ENCODE peak calls at places on chromosomes 2 and 18, in ten cellular contexts. I is PC-3, W is DND-41, O is IMR-90, C is cardiac muscle cell, L is psoas muscle, Q is thyroid gland, F is lung, J is stomach, N is spleen. M is an unnamed sample.
A peak's percentile ranks its signal among the peaks of the same experiment; 100 is the strongest.

GRCh38 chr2:228541794-228542193 is 360.3 kb upstream of the SPHKAP start:
- DNase-seq in I (peak; percentile 86), W (no peak), O (peak; percentile 16), C (no peak), L (no peak), Q (no peak), F (no peak), J (no peak), N (no peak), M (no peak)

GRCh38 chr2:116117845-116118244 is 1675.4 kb downstream of the DPP10 start:
- DNase-seq in I (no peak), W (no peak), O (no peak), C (no peak), L (no peak), Q (no peak), F (no peak), J (no peak), N (no peak), M (no peak)

GRCh38 chr2:174051741-174052638 is 86.8 kb upstream of the SP3 start:
- DNase-seq in I (peak; percentile 86), W (no peak), O (peak; percentile 83), C (peak; percentile 82), L (no peak), Q (no peak), F (no peak), J (peak; percentile 57), N (no peak), M (no peak)

GRCh38 chr2:165008916-165009315 is 53.6 kb upstream of the SLC38A11 start:
- DNase-seq in I (peak; percentile 49), W (no peak), O (no peak), C (no peak), L (no peak), Q (no peak), F (no peak), J (no peak), N (no peak), M (no peak)

GRCh38 chr2:86223682-86224560 is 24.7 kb downstream of the MRPL35 start:
- DNase-seq in I (no peak), W (no peak), O (peak; percentile 59), C (peak; percentile 26), L (no peak), Q (no peak), F (no peak), J (no peak), N (no peak), M (no peak)

GRCh38 chr2:100935372-100935752 is 66.7 kb upstream of the RPL31 start:
- DNase-seq in I (no peak), W (no peak), O (peak; percentile 87), C (no peak), L (no peak), Q (no peak), F (no peak), J (no peak), N (no peak), M (no peak)

GRCh38 chr2:95082479-95082878 is 39.1 kb downstream of the MRPS5 start:
- DNase-seq in I (peak; percentile 29), W (no peak), O (no peak), C (no peak), L (no peak), Q (no peak), F (no peak), J (no peak), N (no peak), M (no peak)

GRCh38 chr2:128410758-128411215 is 92.1 kb upstream of the HS6ST1 start:
- DNase-seq in I (no peak), W (peak; percentile 3), O (no peak), C (no peak), L (no peak), Q (no peak), F (peak; percentile 14), J (no peak), N (peak; percentile 25), M (no peak)

GRCh38 chr18:9022397-9023170 is 79.9 kb upstream of the NDUFV2 start:
- DNase-seq in I (peak; percentile 57), W (no peak), O (no peak), C (peak; percentile 27), L (no peak), Q (no peak), F (no peak), J (no peak), N (no peak), M (no peak)

GRCh38 chr2:226619707-226620106 is 179.9 kb downstream of the IRS1 start:
- DNase-seq in I (no peak), W (no peak), O (no peak), C (no peak), L (no peak), Q (no peak), F (no peak), J (no peak), N (no peak), M (no peak)

GRCh38 chr2:52874706-52875105 is 892.9 kb upstream of the CHAC2 start:
- DNase-seq in I (peak; percentile 19), W (no peak), O (no peak), C (no peak), L (no peak), Q (no peak), F (no peak), J (no peak), N (no peak), M (no peak)

GRCh38 chr2:231058761-231059550 is 2.3 kb downstream of the PSMD1 start:
- DNase-seq in I (peak; percentile 25), W (no peak), O (peak; percentile 22), C (peak; percentile 13), L (no peak), Q (no peak), F (no peak), J (no peak), N (no peak), M (no peak)

GRCh38 chr2:62352031-62352430 is 154.0 kb downstream of the TMEM17 start:
- DNase-seq in I (no peak), W (no peak), O (no peak), C (no peak), L (no peak), Q (no peak), F (no peak), J (no peak), N (no peak), M (no peak)

GRCh38 chr2:65869286-65869685 is 436.9 kb upstream of the SPRED2 start:
- DNase-seq in I (no peak), W (no peak), O (no peak), C (no peak), L (no peak), Q (no peak), F (no peak), J (no peak), N (no peak), M (no peak)

GRCh38 chr2:134019871-134020270 is 234.0 kb upstream of the MGAT5 start:
- DNase-seq in I (no peak), W (no peak), O (no peak), C (no peak), L (no peak), Q (no peak), F (no peak), J (no peak), N (no peak), M (no peak)

DNA sequence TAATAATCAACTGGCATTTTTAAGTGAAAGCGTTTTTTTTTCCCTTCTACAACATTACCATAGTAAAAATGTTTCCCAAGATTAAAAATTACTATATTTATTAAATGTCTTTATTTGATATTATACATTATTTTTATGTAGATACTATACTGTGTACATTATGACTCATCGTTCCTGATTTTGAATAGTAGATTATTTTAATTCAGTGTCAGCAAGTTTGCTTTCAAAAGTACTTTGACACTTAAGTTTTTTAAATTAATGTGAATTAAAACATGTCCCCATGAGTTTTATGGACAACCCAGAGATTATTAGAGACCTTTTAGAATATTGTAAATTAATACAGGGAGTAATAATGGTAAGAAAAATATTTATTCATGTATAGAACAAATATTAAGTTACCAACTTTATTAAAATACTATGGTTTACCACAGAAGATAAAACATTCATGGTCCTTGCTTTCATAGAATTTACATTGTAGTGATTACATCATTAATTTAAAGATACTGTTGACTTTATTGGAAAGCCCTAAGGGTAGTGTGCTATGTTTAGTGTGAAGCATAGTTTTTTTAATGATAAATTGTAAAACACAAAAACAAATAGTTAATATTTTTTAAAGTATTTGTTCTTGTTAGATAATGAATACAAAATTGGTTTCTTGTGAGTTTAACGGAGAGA is 21.9 kb downstream of the DYNC1I2 start:
- DNase-seq in I (peak; percentile 22), W (no peak), O (no peak), C (no peak), L (no peak), Q (no peak), F (no peak), J (no peak), N (no peak), M (no peak)
- H3K27ac ChIP-seq in I (peak overlapping the region; percentile 24), W (no peak overlapping the region), O (no peak overlapping the region), C (no peak overlapping the region), L (no peak overlapping the region), Q (no peak overlapping the region), F (no peak overlapping the region), J (no peak overlapping the region), N (no peak overlapping the region), M (peak overlapping the region; percentile 59)

GRCh38 chr2:3807853-3808252 is 104.5 kb downstream of the DCDC2C start:
- DNase-seq in I (peak; percentile 48), W (no peak), O (peak; percentile 78), C (peak; percentile 67), L (no peak), Q (no peak), F (no peak), J (no peak), N (no peak), M (no peak)

GRCh38 chr2:3806730-3807129 is 103.4 kb downstream of the DCDC2C start:
- DNase-seq in I (no peak), W (no peak), O (no peak), C (no peak), L (no peak), Q (no peak), F (no peak), J (no peak), N (no peak), M (no peak)

GRCh38 chr2:3801506-3801905 is 98.1 kb downstream of the DCDC2C start:
- DNase-seq in I (no peak), W (no peak), O (no peak), C (no peak), L (no peak), Q (no peak), F (no peak), J (no peak), N (no peak), M (no peak)

GRCh38 chr2:3805120-3805519 is 101.7 kb downstream of the DCDC2C start:
- DNase-seq in I (peak; percentile 70), W (no peak), O (no peak), C (no peak), L (no peak), Q (peak; percentile 7), F (no peak), J (no peak), N (no peak), M (no peak)
- TF ChIP-seq CTCF in I (peak; percentile 80), W (peak; percentile 26), O (no peak), C (no peak), L (no peak), Q (peak; percentile 28), F (no peak), J (no peak), N (no peak), M (peak; percentile 56)

GRCh38 chr2:27038012-27038411 is 5.2 kb downstream of the TMEM214 start:
- DNase-seq in I (no peak), W (no peak), O (no peak), C (no peak), L (no peak), Q (no peak), F (no peak), J (no peak), N (no peak), M (no peak)
- H3K4me3 ChIP-seq in I (no peak overlapping the region), W (no peak overlapping the region), O (no peak overlapping the region), C (no peak overlapping the region), L (no peak overlapping the region), Q (no peak overlapping the region), F (no peak overlapping the region), J (no peak overlapping the region), N (no peak overlapping the region), M (no peak overlapping the region)

GRCh38 chr2:47650001-47650535 is 132.9 kb upstream of the MSH6 start:
- DNase-seq in I (no peak), W (no peak), O (no peak), C (no peak), L (no peak), Q (no peak), F (no peak), J (no peak), N (no peak), M (no peak)
- H3K27ac ChIP-seq in I (no peak overlapping the region), W (no peak overlapping the region), O (no peak overlapping the region), C (no peak overlapping the region), L (no peak overlapping the region), Q (no peak overlapping the region), F (no peak overlapping the region), J (no peak overlapping the region), N (no peak overlapping the region), M (no peak overlapping the region)

M was measured in RWPE2.